ENCODE peak calls at places on chromosome 10, in ten cellular contexts. E is astrocyte of the spinal cord; P is substantia nigra; Z is GM13976; G is GM20000; H is RWPE1; V is NCI-H526 treated with DMSO at 0.1 percent for 48 hours; J is ureter; F is NCI-H2171; U is stimulated activated CD8-positive, alpha-beta memory T cell treated with anti-CD3 and anti-CD28 coated beads, Interleukin-12 subunit alpha, Interleukin-12 subunit beta, amount 100 ng/mL, for 1 hour. Q is an unnamed sample.

GRCh38 chr10:97123713-97124112 is 62.0 kb downstream of the SLIT1 start:
- DNase-seq in V (no peak), U (no peak), G (no peak), J (no peak), F (no peak), H (no peak), Z (no peak), E (no peak), P (no peak), Q (no peak)

GRCh38 chr10:69571618-69572158 is 1.5 kb downstream of the NEUROG3 start:
- DNase-seq in H (no peak), G (no peak), J (no peak), V (no peak), P (no peak), F (no peak), E (no peak), U (no peak), Z (peak), Q (no peak)

GRCh38 chr10:114283535-114283934 is 44.5 kb downstream of the VWA2 start:
- DNase-seq in Z (no peak), U (no peak), V (no peak), P (no peak), J (no peak), E (no peak), H (no peak), G (no peak), F (no peak), Q (no peak)

GRCh38 chr10:133189726-133190125 is 29.7 kb downstream of the KNDC1 start:
- DNase-seq in V (no peak), E (no peak), H (no peak), U (no peak), F (no peak), Z (no peak), J (no peak), P (no peak), G (no peak), Q (no peak)

GRCh38 chr10:12719365-12719764 is 282.1 kb downstream of the CCDC3 start:
- DNase-seq in F (no peak), V (no peak), J (no peak), H (peak), Z (no peak), G (no peak), P (no peak), U (no peak), E (no peak), Q (no peak)

GRCh38 chr10:133241501-133242205 is 4.0 kb downstream of the VENTX start:
- DNase-seq in G (no peak), H (no peak), V (no peak), F (no peak), E (no peak), J (no peak), Z (peak), U (no peak), P (no peak), Q (no peak)

GRCh38 chr10:3473271-3473670 is 300.7 kb upstream of the PITRM1 start:
- DNase-seq in G (no peak), U (no peak), P (no peak), V (no peak), J (no peak), H (no peak), E (no peak), Z (no peak), F (no peak), Q (no peak)

GRCh38 chr10:120825878-120826383 is 25.2 kb upstream of the WDR11 start:
- DNase-seq in Z (no peak), J (no peak), E (no peak), G (no peak), F (no peak), P (no peak), U (no peak), H (no peak), V (no peak), Q (no peak)

GRCh38 chr10:86254526-86255174 is 111.9 kb downstream of the GRID1 start:
- DNase-seq in V (no peak), F (no peak), P (no peak), H (peak), G (no peak), Z (no peak), J (peak), U (no peak), E (no peak), Q (no peak)

GRCh38 chr10:122019414-122019975 is 30.5 kb downstream of the TACC2 start:
- DNase-seq in U (no peak), F (no peak), G (no peak), E (no peak), V (peak), P (no peak), H (peak), Z (no peak), J (peak), Q (no peak)

GRCh38 chr10:49106451-49106850 is 8.9 kb downstream of the VSTM4 start:
- DNase-seq in E (no peak), U (no peak), G (no peak), P (peak), Z (no peak), F (no peak), V (no peak), H (no peak), J (no peak), Q (no peak)

GRCh38 chr10:134205-134742 is 981 bp upstream of the ZMYND11 start:
- DNase-seq in G (no peak), J (no peak), V (no peak), Z (no peak), F (no peak), E (peak), H (peak), P (no peak), U (no peak), Q (no peak)

GRCh38 chr10:114638874-114639625 is 19.0 kb downstream of the ABLIM1 start:
- DNase-seq in U (no peak), G (no peak), Z (no peak), P (no peak), E (peak), H (no peak), F (no peak), J (no peak), V (no peak), Q (no peak)

GRCh38 chr10:7756360-7756992 is 31.3 kb downstream of the KIN start:
- DNase-seq in Z (peak), J (no peak), F (no peak), H (no peak), U (no peak), E (peak), V (peak), P (peak), G (peak), Q (no peak)

GRCh38 chr10:77919713-77920108 is 6.8 kb downstream of the DLG5 start:
- DNase-seq in V (no peak), E (peak), J (no peak), H (peak), G (no peak), Z (no peak), U (no peak), P (no peak), F (no peak), Q (no peak)

GRCh38 chr10:22670796-22671195 is 43.6 kb downstream of the PIP4K2A start:
- DNase-seq in U (no peak), J (no peak), V (no peak), Z (no peak), E (peak), F (no peak), H (no peak), P (no peak), G (no peak), Q (no peak)

GRCh38 chr10:124579003-124579384 is 117.4 kb downstream of the LHPP start:
- DNase-seq in J (no peak), P (no peak), H (peak), Z (no peak), E (no peak), F (no peak), V (no peak), G (no peak), U (no peak), Q (no peak)

GRCh38 chr10:126749030-126749655 is 78.7 kb upstream of the C10orf90 start:
- DNase-seq in H (peak), E (peak), G (peak), F (peak), V (peak), J (peak), P (peak), Z (peak), U (peak), Q (peak)

GRCh38 chr10:122524811-122525210 is 35.7 kb upstream of the DMBT1 start:
- DNase-seq in H (no peak), J (no peak), P (no peak), E (no peak), Z (no peak), V (no peak), U (no peak), G (no peak), F (no peak), Q (no peak)

GRCh38 chr10:51964630-51965029 is 265.2 kb upstream of the CSTF2T start:
- DNase-seq in U (no peak), G (no peak), P (no peak), F (no peak), Z (no peak), V (no peak), H (no peak), E (no peak), J (no peak), Q (no peak)

GRCh38 chr10:127458829-127459228 is 90.3 kb upstream of the NPS start:
- DNase-seq in U (no peak), H (no peak), G (no peak), Z (no peak), J (no peak), V (no peak), F (no peak), P (no peak), E (no peak), Q (no peak)

GRCh38 chr10:73517166-73517888 is 21.5 kb upstream of the PPP3CB start:
- DNase-seq in U (no peak), F (no peak), Z (no peak), E (no peak), H (peak), V (no peak), G (no peak), J (no peak), P (no peak), Q (no peak)

GRCh38 chr10:100008708-100009282 is 952 bp downstream of the DNMBP start:
- DNase-seq in U (no peak), Z (no peak), F (no peak), V (no peak), G (no peak), E (peak), J (no peak), H (peak), P (no peak), Q (no peak)

GRCh38 chr10:60942604-60943269 is 1.2 kb downstream of the RHOBTB1 start:
- DNase-seq in J (peak), H (no peak), P (peak), U (no peak), E (peak), G (peak), V (peak), F (no peak), Z (peak), Q (no peak)

GRCh38 chr10:133134411-133135115 is 25.5 kb upstream of the KNDC1 start:
- DNase-seq in V (no peak), H (no peak), E (no peak), J (peak), P (no peak), G (no peak), Z (no peak), U (no peak), F (no peak), Q (no peak)

GRCh38 chr10:112373912-112374338 is at the start of gene ACSL5:
- DNase-seq in Z (no peak), E (no peak), H (no peak), G (no peak), J (no peak), V (no peak), F (no peak), P (no peak), U (no peak), Q (no peak)

GRCh38 chr10:113132651-113133088 is 182.6 kb downstream of the TCF7L2 start:
- DNase-seq in E (no peak), H (no peak), V (no peak), J (no peak), Z (no peak), G (no peak), F (no peak), P (no peak), U (no peak), Q (no peak)

GRCh38 chr10:54203426-54203825 is 597.6 kb downstream of the PCDH15 start:
- DNase-seq in H (peak), J (no peak), U (no peak), V (no peak), P (no peak), Z (no peak), F (no peak), E (no peak), G (no peak), Q (no peak)

GRCh38 chr10:13346280-13346819 is 1.7 kb downstream of the SEPHS1 start:
- DNase-seq in V (no peak), E (peak), Z (no peak), F (no peak), U (no peak), H (peak), P (no peak), J (no peak), G (no peak), Q (peak)

GRCh38 chr10:44982114-44982460 is 3.5 kb upstream of the DEPP1 start:
- DNase-seq in P (no peak), E (peak), Z (no peak), G (no peak), H (no peak), U (no peak), V (no peak), J (no peak), F (no peak), Q (no peak)

GRCh38 chr10:119335671-119336353 is 128.4 kb downstream of the GRK5 start:
- DNase-seq in G (no peak), J (no peak), P (no peak), U (no peak), V (no peak), E (peak), H (no peak), Z (no peak), F (no peak), Q (no peak)

GRCh38 chr10:52447931-52448353 is 133.9 kb downstream of the DKK1 start:
- DNase-seq in Z (no peak), F (no peak), V (no peak), H (no peak), E (no peak), P (no peak), G (no peak), U (no peak), J (no peak), Q (no peak)

GRCh38 chr10:125157473-125157865 is 2.9 kb downstream of the CTBP2 start:
- DNase-seq in Z (no peak), H (no peak), E (peak), J (no peak), V (peak), P (no peak), G (no peak), U (no peak), F (no peak), Q (no peak)

GRCh38 chr10:77036993-77037734 is 600.4 kb downstream of the KCNMA1 start:
- DNase-seq in J (no peak), U (no peak), H (no peak), P (no peak), G (peak), E (peak), F (no peak), V (peak), Z (peak), Q (peak)

Q was measured in NCI-H1694.